ENCODE peak calls at places on chromosome 13, in six cellular contexts. Y is activated CD8-positive, alpha-beta T cell treated with anti-CD3 and anti-CD28 coated beads for 36 hours; F is retinal pigment epithelial cell; U is brain microvascular endothelial cell; N is cardiac muscle cell; M is BJ. Q is an unnamed sample.

GRCh38 chr13:72849571-72849970 is 67.6 kb downstream of the PIBF1 start:
- DNase-seq in Y (no peak), F (no peak), U (no peak), N (peak), M (peak), Q (no peak)

GRCh38 chr13:41696163-41697003 is 239.0 kb downstream of the RGCC start:
- DNase-seq in Y (no peak), F (peak), U (peak), N (peak), M (peak), Q (peak)

GRCh38 chr13:77507931-77508776 is 27.4 kb upstream of the SCEL start:
- DNase-seq in Y (no peak), F (peak), U (peak), N (peak), M (peak), Q (peak)

GRCh38 chr13:109645831-109646230 is 140.6 kb downstream of the IRS2 start:
- DNase-seq in Y (no peak), F (no peak), U (peak), N (no peak), M (no peak), Q (no peak)

GRCh38 chr13:45728759-45729158 is 26.6 kb downstream of the CBY2 start:
- DNase-seq in Y (peak), F (no peak), U (no peak), N (peak), M (no peak), Q (no peak)

GRCh38 chr13:40064723-40065122 is 409.3 kb downstream of the COG6 start:
- DNase-seq in Y (no peak), F (peak), U (peak), N (peak), M (peak), Q (no peak)

GRCh38 chr13:44302233-44302632 is 71.4 kb upstream of the SERP2 start:
- DNase-seq in Y (no peak), F (no peak), U (no peak), N (peak), M (no peak), Q (no peak)

GRCh38 chr13:98875146-98875729 is 102.6 kb downstream of the DOCK9 start:
- DNase-seq in Y (no peak), F (no peak), U (no peak), N (no peak), M (no peak), Q (no peak)

GRCh38 chr13:39037410-39037879 is 444 bp downstream of the PROSER1 start:
- DNase-seq in Y (no peak), F (no peak), U (no peak), N (no peak), M (no peak), Q (no peak)

GRCh38 chr13:28719656-28720055 is 886 bp upstream of the SLC46A3 start:
- DNase-seq in Y (no peak), F (no peak), U (peak), N (peak), M (peak), Q (no peak)

GRCh38 chr13:100484708-100485107 is 103.9 kb downstream of the GGACT start:
- DNase-seq in Y (no peak), F (no peak), U (no peak), N (no peak), M (no peak), Q (no peak)

GRCh38 chr13:59774511-59774911 is 389.2 kb downstream of the DIAPH3 start:
- DNase-seq in Y (no peak), F (peak), U (peak), N (peak), M (peak), Q (no peak)

GRCh38 chr13:74110053-74110452 is 24.2 kb downstream of the KLF12 start:
- DNase-seq in Y (no peak), F (no peak), U (no peak), N (no peak), M (no peak), Q (no peak)

GRCh38 chr13:109744512-109745051 is 41.8 kb downstream of the IRS2 start:
- DNase-seq in Y (no peak), F (no peak), U (peak), N (peak), M (no peak), Q (no peak)

GRCh38 chr13:55566779-55567178 is 1573.9 kb upstream of the PRR20A start:
- DNase-seq in Y (no peak), F (no peak), U (no peak), N (no peak), M (no peak), Q (no peak)

GRCh38 chr13:42777476-42777875 is 3.9 kb upstream of the FAM216B start:
- DNase-seq in Y (no peak), F (no peak), U (no peak), N (no peak), M (no peak), Q (no peak)

GRCh38 chr13:106847049-106847448 is 279.1 kb upstream of the ARGLU1 start:
- DNase-seq in Y (no peak), F (no peak), U (no peak), N (no peak), M (no peak), Q (no peak)

GRCh38 chr13:39765801-39766463 is 110.5 kb downstream of the COG6 start:
- DNase-seq in Y (peak), F (peak), U (no peak), N (peak), M (no peak), Q (no peak)

GRCh38 chr13:50616101-50616500 is 227.4 kb downstream of the DLEU7 start:
- DNase-seq in Y (no peak), F (no peak), U (peak), N (peak), M (no peak), Q (no peak)
- TF ChIP-seq CTCF in Y (no peak), F (no peak), U (peak), N (no peak), M (no peak), Q (no peak)

GRCh38 chr13:48621056-48621455 is 32.7 kb upstream of the CYSLTR2 start:
- DNase-seq in Y (no peak), F (no peak), U (no peak), N (no peak), M (no peak), Q (no peak)
- TF ChIP-seq CTCF in Y (no peak), F (no peak), U (no peak), N (no peak), M (no peak), Q (no peak)

GRCh38 chr13:113350065-113350937 is 13.6 kb downstream of the GRTP1 start:
- DNase-seq in Y (peak), F (no peak), U (no peak), N (no peak), M (no peak), Q (no peak)
- TF ChIP-seq CTCF in Y (no peak), F (no peak), U (peak), N (no peak), M (no peak), Q (no peak)

GRCh38 chr13:30256713-30257432 is 50.5 kb downstream of the KATNAL1 start:
- DNase-seq in Y (no peak), F (no peak), U (no peak), N (peak), M (no peak), Q (no peak)
- TF ChIP-seq CTCF in Y (no peak), F (no peak), U (no peak), N (no peak), M (peak), Q (peak)

GRCh38 chr13:96994030-96994848 is at the start of gene OXGR1:
- DNase-seq in Y (no peak), F (no peak), U (no peak), N (no peak), M (no peak), Q (no peak)
- TF ChIP-seq CTCF in Y (no peak), F (peak), U (no peak), N (no peak), M (no peak), Q (no peak)

DNA sequence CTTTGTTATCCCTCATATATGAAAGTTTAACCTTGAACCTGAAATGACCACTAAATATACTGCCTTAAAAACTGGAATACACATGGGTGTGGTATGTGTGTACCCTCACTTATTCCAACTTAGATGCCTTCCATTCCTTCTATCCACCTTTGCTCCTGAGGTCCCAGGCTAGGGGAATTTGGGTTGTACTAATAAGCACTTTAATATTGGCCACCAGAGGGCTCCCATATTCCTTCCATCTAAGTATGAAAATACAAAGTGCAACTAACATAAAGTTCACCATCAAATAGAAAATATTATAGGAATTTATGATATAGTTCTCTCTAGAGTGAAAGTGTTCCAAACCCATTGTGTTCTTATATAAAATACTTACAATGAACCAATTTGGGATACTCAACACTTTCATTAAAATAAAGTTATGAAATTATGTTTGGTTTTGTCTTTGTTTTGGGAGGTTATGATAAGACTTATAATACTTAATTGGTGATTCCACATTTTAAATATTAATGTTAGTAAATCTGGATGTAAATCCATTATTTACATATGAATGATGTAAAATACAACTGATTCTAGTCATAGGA is 62.3 kb downstream of the ITGBL1 start:
- DNase-seq in Y (peak), F (peak), U (peak), N (peak), M (no peak), Q (peak)
- TF ChIP-seq CTCF in Y (peak), F (peak), U (peak), N (peak), M (peak), Q (peak)

GRCh38 chr13:97768134-97768533 is 185.3 kb upstream of the IPO5 start:
- DNase-seq in Y (no peak), F (no peak), U (no peak), N (no peak), M (no peak), Q (no peak)

GRCh38 chr13:97762141-97762540 is 191.3 kb upstream of the IPO5 start:
- DNase-seq in Y (no peak), F (no peak), U (no peak), N (no peak), M (no peak), Q (no peak)

GRCh38 chr13:97766749-97767148 is 186.7 kb upstream of the IPO5 start:
- DNase-seq in Y (no peak), F (no peak), U (no peak), N (peak), M (no peak), Q (no peak)
- TF ChIP-seq CTCF in Y (no peak), F (no peak), U (no peak), N (no peak), M (no peak), Q (no peak)

GRCh38 chr13:32383836-32384618 is 43.9 kb downstream of the N4BP2L1 start:
- DNase-seq in Y (no peak), F (no peak), U (no peak), N (no peak), M (no peak), Q (no peak)

GRCh38 chr13:32384702-32385101 is 43.2 kb downstream of the N4BP2L1 start:
- DNase-seq in Y (no peak), F (no peak), U (no peak), N (no peak), M (no peak), Q (no peak)

GRCh38 chr13:32385369-32385768 is 42.6 kb downstream of the N4BP2L1 start:
- DNase-seq in Y (no peak), F (no peak), U (no peak), N (no peak), M (no peak), Q (no peak)

GRCh38 chr13:32378012-32378411 is 49.9 kb downstream of the N4BP2L1 start:
- DNase-seq in Y (no peak), F (no peak), U (no peak), N (peak), M (no peak), Q (no peak)

GRCh38 chr13:32381539-32381938 is 46.4 kb downstream of the N4BP2L1 start:
- DNase-seq in Y (peak), F (no peak), U (peak), N (peak), M (no peak), Q (peak)
- TF ChIP-seq CTCF in Y (peak), F (peak), U (peak), N (peak), M (peak), Q (peak)

Q was measured in kidney epithelial cell.